ENCODE peak calls at places on chromosomes 16 and 17, in six cellular contexts. C, T, Z, M, U and Q are unnamed samples.

GRCh38 chr16:2762711-2763110 is 10.3 kb downstream of the SRRM2 start:
- DNase-seq in U (no peak), M (no peak), Z (no peak), T (no peak), C (no peak), Q (no peak)

GRCh38 chr16:57042157-57043111 is 49.9 kb upstream of the CPNE2 start:
- DNase-seq in U (no peak), C (no peak), Z (peak; percentile 90), T (no peak), M (peak; percentile 63), Q (peak; percentile 32)

GRCh38 chr17:74680941-74681340 is 31.8 kb downstream of the CD300LF start:
- DNase-seq in U (no peak), Z (no peak), C (no peak), T (no peak), M (no peak), Q (no peak)

GRCh38 chr17:57861737-57862409 is 12.0 kb upstream of the MRPS23 start:
- DNase-seq in Z (no peak), C (no peak), T (peak; percentile 92), M (no peak), U (peak; percentile 85), Q (no peak)

GRCh38 chr16:19717319-19717718 is 708 bp downstream of the KNOP1 start:
- DNase-seq in M (no peak), U (peak; percentile 31), C (no peak), Z (no peak), T (no peak), Q (no peak)

GRCh38 chr16:65532846-65533245 is 411.0 kb upstream of the CDH11 start:
- DNase-seq in U (no peak), T (no peak), Z (no peak), M (no peak), C (no peak), Q (no peak)

GRCh38 chr17:9984768-9985167 is 79.7 kb upstream of the RCVRN start:
- DNase-seq in U (no peak), Z (no peak), C (no peak), T (no peak), M (no peak), Q (no peak)

GRCh38 chr16:80583466-80583865 is 42.7 kb downstream of the DYNLRB2 start:
- DNase-seq in T (no peak), C (no peak), M (no peak), U (peak; percentile 53), Z (peak; percentile 78), Q (no peak)

GRCh38 chr16:70658921-70659320 is 12.6 kb downstream of the IL34 start:
- DNase-seq in C (no peak), T (no peak), Z (no peak), U (no peak), M (no peak), Q (no peak)

GRCh38 chr16:49855822-49856740 is at the start of gene ZNF423:
- DNase-seq in Z (no peak), U (no peak), M (no peak), T (peak; percentile 22), C (no peak), Q (no peak)